ENCODE peak calls at places on chromosomes 2 and 18, in four cellular contexts. G is AG10803, Q is EL, K is activated T-helper 1 cell treated with Interleukin-2 at 50 U/mL for 16 hours. F is an unnamed sample.

GRCh38 chr2:95382686-95383634 is 19.5 kb upstream of the FAHD2A start:
- DNase-seq in G (no peak), Q (no peak), K (no peak), F (no peak)

GRCh38 chr18:3579701-3580100 is 129.7 kb downstream of the TGIF1 start:
- DNase-seq in G (peak; percentile 79), Q (peak; percentile 86), K (no peak), F (no peak)

GRCh38 chr18:60391571-60392226 is 19.1 kb upstream of the MC4R start:
- DNase-seq in G (peak; percentile 97), Q (peak; percentile 45), K (no peak), F (no peak)

GRCh38 chr2:49248506-49248905 is 94.2 kb upstream of the FSHR start:
- DNase-seq in G (peak; percentile 95), Q (peak; percentile 90), K (no peak), F (no peak)

GRCh38 chr2:11866358-11867335 is 120.2 kb downstream of the LPIN1 start:
- DNase-seq in G (no peak), Q (no peak), K (no peak), F (no peak)

GRCh38 chr2:216519154-216519762 is 20.6 kb downstream of the RPL37A start:
- DNase-seq in G (peak; percentile 81), Q (peak; percentile 78), K (no peak), F (no peak)

GRCh38 chr2:70340921-70341765 is 39.3 kb upstream of the FAM136A start:
- DNase-seq in G (peak; percentile 29), Q (peak; percentile 55), K (peak; percentile 5), F (no peak)

GRCh38 chr2:220106065-220106464 is 478.6 kb downstream of the SLC4A3 start:
- DNase-seq in G (no peak), Q (no peak), K (no peak), F (no peak)

GRCh38 chr2:126749537-126749936 is 93.6 kb downstream of the GYPC start:
- DNase-seq in G (peak; percentile 2), Q (peak; percentile 3), K (no peak), F (no peak)

GRCh38 chr18:35355140-35355618 is 11.0 kb upstream of the ZNF24 start:
- DNase-seq in G (peak; percentile 85), Q (peak; percentile 83), K (peak; percentile 22), F (peak; percentile 74)

GRCh38 chr2:85133751-85134254 is 611 bp downstream of the TCF7L1 start:
- DNase-seq in G (peak; percentile 43), Q (peak; percentile 59), K (no peak), F (peak; percentile 90)

GRCh38 chr18:10247402-10248117 is 206.9 kb upstream of the APCDD1 start:
- DNase-seq in G (no peak), Q (no peak), K (no peak), F (no peak)

GRCh38 chr2:202771741-202772470 is 99.7 kb downstream of the ICA1L start:
- DNase-seq in G (peak; percentile 11), Q (no peak), K (no peak), F (no peak)

GRCh38 chr2:68216454-68217310 is 35.6 kb downstream of the PPP3R1 start:
- DNase-seq in G (peak; percentile 26), Q (peak; percentile 29), K (no peak), F (no peak)

GRCh38 chr18:904135-905090 is at the start of gene ADCYAP1:
- DNase-seq in G (peak; percentile 9), Q (no peak), K (no peak), F (no peak)

GRCh38 chr2:28325567-28326468 is 66.8 kb upstream of the FOSL2 start:
- DNase-seq in G (no peak), Q (no peak), K (no peak), F (no peak)

GRCh38 chr2:12738112-12738485 is 21.4 kb downstream of the TRIB2 start:
- DNase-seq in G (no peak), Q (peak; percentile 32), K (no peak), F (no peak)

GRCh38 chr2:173876833-173877413 is 88.2 kb downstream of the SP3 start:
- DNase-seq in G (no peak), Q (no peak), K (no peak), F (no peak)

GRCh38 chr18:35634376-35634775 is 52.8 kb downstream of the GALNT1 start:
- DNase-seq in G (peak; percentile 48), Q (peak; percentile 41), K (no peak), F (no peak)

GRCh38 chr2:165406053-165406628 is 63.4 kb upstream of the CSRNP3 start:
- DNase-seq in G (no peak), Q (peak; percentile 1), K (no peak), F (no peak)

GRCh38 chr2:19711470-19712372 is 190.1 kb downstream of the TTC32 start:
- DNase-seq in G (peak; percentile 98), Q (peak; percentile 98), K (no peak), F (no peak)

GRCh38 chr2:98134138-98134537 is 47.2 kb downstream of the VWA3B start:
- DNase-seq in G (no peak), Q (no peak), K (no peak), F (peak; percentile 38)

GRCh38 chr2:66448592-66448991 is 13.7 kb downstream of the MEIS1 start:
- DNase-seq in G (no peak), Q (no peak), K (no peak), F (no peak)

GRCh38 chr2:23803275-23803964 is 123.5 kb downstream of the ATAD2B start:
- DNase-seq in G (peak; percentile 59), Q (peak; percentile 62), K (no peak), F (no peak)

GRCh38 chr18:52670903-52671302 is 330.9 kb downstream of the DCC start:
- DNase-seq in G (peak; percentile 15), Q (no peak), K (no peak), F (no peak)

GRCh38 chr2:231970461-231970860 is 8.9 kb downstream of the DIS3L2 start:
- DNase-seq in G (no peak), Q (no peak), K (no peak), F (no peak)

GRCh38 chr2:218389333-218390150 is 7.5 kb downstream of the SLC11A1 start:
- DNase-seq in G (no peak), Q (no peak), K (no peak), F (no peak)

GRCh38 chr18:1394426-1394825 is 489.8 kb downstream of the ADCYAP1 start:
- DNase-seq in G (no peak), Q (no peak), K (no peak), F (no peak)

GRCh38 chr2:76128622-76129021 is 417.9 kb upstream of the GCFC2 start:
- DNase-seq in G (no peak), Q (no peak), K (no peak), F (no peak)

GRCh38 chr2:45930396-45930792 is 278.9 kb downstream of the PRKCE start:
- DNase-seq in G (peak; percentile 48), Q (peak; percentile 52), K (no peak), F (no peak)

GRCh38 chr18:51461956-51462355 is 264.5 kb upstream of the MEX3C start:
- DNase-seq in G (peak; percentile 6), Q (no peak), K (no peak), F (no peak)

GRCh38 chr2:233007739-233008138 is 5.3 kb downstream of the NGEF start:
- DNase-seq in G (peak; percentile 40), Q (no peak), K (no peak), F (no peak)

GRCh38 chr2:186992597-186992996 is 143.6 kb upstream of the ZSWIM2 start:
- DNase-seq in G (no peak), Q (no peak), K (no peak), F (no peak)

GRCh38 chr2:102159295-102159694 is 16.7 kb downstream of the IL1R1 start:
- DNase-seq in G (peak; percentile 38), Q (peak; percentile 63), K (no peak), F (no peak)

F was measured in upper lobe of left lung.